ENCODE peak calls at places on chromosome 22, in seven cellular contexts. C is mesendoderm, E is H1, O is neuronal stem cell, L is IMR-90, A is mesenchymal stem cell, U is trophoblast cell. Y is an unnamed sample.

GRCh38 chr22:26416670-26417270 is 12.3 kb upstream of the ASPHD2 start:
- DNase-seq in C (peak; percentile 95), E (peak; percentile 54), O (no peak), L (peak; percentile 73), A (peak; percentile 46), U (peak; percentile 97), Y (peak; percentile 80)

GRCh38 chr22:44730034-44730433 is 22.3 kb upstream of the ARHGAP8 start:
- DNase-seq in C (no peak), E (peak; percentile 46), O (no peak), L (no peak), A (no peak), U (no peak), Y (no peak)

GRCh38 chr22:46131151-46131587 is 19.2 kb upstream of the PPARA start:
- DNase-seq in C (peak; percentile 61), E (peak; percentile 91), O (no peak), L (no peak), A (no peak), U (no peak), Y (peak; percentile 85)

GRCh38 chr22:35784633-35785032 is 67.0 kb downstream of the APOL5 start:
- DNase-seq in C (no peak), E (no peak), O (no peak), L (no peak), A (no peak), U (no peak), Y (no peak)

GRCh38 chr22:43978558-43978957 is 23.3 kb downstream of the SAMM50 start:
- DNase-seq in C (no peak), E (no peak), O (no peak), L (no peak), A (no peak), U (no peak), Y (no peak)

GRCh38 chr22:46072981-46073682 is 77.2 kb upstream of the PPARA start:
- DNase-seq in C (no peak), E (no peak), O (no peak), L (no peak), A (peak; percentile 7), U (no peak), Y (no peak)

GRCh38 chr22:19597399-19597735 is 73.2 kb upstream of the CLDN5 start:
- DNase-seq in C (no peak), E (no peak), O (no peak), L (no peak), A (peak; percentile 5), U (no peak), Y (no peak)

GRCh38 chr22:30310881-30311771 is 15.6 kb downstream of the TBC1D10A start:
- DNase-seq in C (no peak), E (no peak), O (no peak), L (peak; percentile 61), A (peak; percentile 58), U (no peak), Y (no peak)

GRCh38 chr22:32237905-32238304 is 17.2 kb downstream of the SLC5A4 start:
- DNase-seq in C (peak; percentile 1), E (no peak), O (no peak), L (no peak), A (no peak), U (peak; percentile 64), Y (no peak)

GRCh38 chr22:45504703-45505341 is 2.1 kb downstream of the FBLN1 start:
- DNase-seq in C (peak; percentile 79), E (peak; percentile 60), O (peak; percentile 83), L (peak; percentile 37), A (peak; percentile 70), U (no peak), Y (no peak)

GRCh38 chr22:31093090-31093850 is 12.2 kb downstream of the SMTN start:
- DNase-seq in C (no peak), E (peak; percentile 48), O (no peak), L (no peak), A (no peak), U (no peak), Y (peak; percentile 24)

GRCh38 chr22:49370841-49371301 is 456.8 kb downstream of the BRD1 start:
- DNase-seq in C (no peak), E (peak; percentile 29), O (no peak), L (no peak), A (no peak), U (no peak), Y (peak; percentile 18)

GRCh38 chr22:20136603-20136873 is 4.9 kb downstream of the ZDHHC8 start:
- DNase-seq in C (no peak), E (no peak), O (no peak), L (no peak), A (no peak), U (no peak), Y (no peak)

GRCh38 chr22:27045103-27045940 is 387.9 kb downstream of the MIAT start:
- DNase-seq in C (peak; percentile 62), E (no peak), O (no peak), L (peak; percentile 36), A (peak; percentile 73), U (no peak), Y (no peak)

GRCh38 chr22:37230673-37231405 is 13.2 kb downstream of the RAC2 start:
- DNase-seq in C (no peak), E (no peak), O (no peak), L (no peak), A (no peak), U (no peak), Y (no peak)

GRCh38 chr22:46070215-46070721 is 80.1 kb upstream of the PPARA start:
- DNase-seq in C (peak; percentile 26), E (peak; percentile 74), O (no peak), L (peak; percentile 42), A (peak; percentile 58), U (no peak), Y (peak; percentile 58)

GRCh38 chr22:27405672-27406388 is 395.7 kb downstream of the MN1 start:
- DNase-seq in C (peak; percentile 67), E (peak; percentile 89), O (peak; percentile 47), L (peak; percentile 45), A (peak; percentile 43), U (peak; percentile 30), Y (peak; percentile 79)

GRCh38 chr22:38135133-38135706 is 24.7 kb upstream of the BAIAP2L2 start:
- DNase-seq in C (no peak), E (no peak), O (no peak), L (peak; percentile 90), A (peak; percentile 83), U (peak; percentile 23), Y (no peak)

GRCh38 chr22:44574581-44575343 is 76.7 kb upstream of the RTL6 start:
- DNase-seq in C (no peak), E (no peak), O (no peak), L (no peak), A (no peak), U (no peak), Y (no peak)

GRCh38 chr22:33898121-33898520 is 22.2 kb downstream of the LARGE1 start:
- DNase-seq in C (no peak), E (no peak), O (no peak), L (no peak), A (no peak), U (no peak), Y (no peak)
- H2AK5ac ChIP-seq in C (no peak overlapping the region), E (peak overlapping the region; percentile 85), O (no peak overlapping the region), L (no peak overlapping the region), A (no peak overlapping the region), U (no peak overlapping the region), Y (no peak overlapping the region)

GRCh38 chr22:39369186-39369585 is 19.4 kb downstream of the SYNGR1 start:
- DNase-seq in C (no peak), E (no peak), O (no peak), L (no peak), A (no peak), U (no peak), Y (no peak)

GRCh38 chr22:39367040-39367439 is 17.2 kb downstream of the SYNGR1 start:
- DNase-seq in C (no peak), E (no peak), O (no peak), L (no peak), A (no peak), U (no peak), Y (no peak)

GRCh38 chr22:39364646-39365405 is 15.0 kb downstream of the SYNGR1 start:
- DNase-seq in C (no peak), E (no peak), O (no peak), L (no peak), A (peak; percentile 43), U (no peak), Y (no peak)

GRCh38 chr22:39365406-39365782 is 15.6 kb downstream of the SYNGR1 start:
- DNase-seq in C (no peak), E (no peak), O (no peak), L (no peak), A (no peak), U (no peak), Y (no peak)

GRCh38 chr22:39368402-39368801 is 18.6 kb downstream of the SYNGR1 start:
- DNase-seq in C (no peak), E (no peak), O (no peak), L (no peak), A (no peak), U (no peak), Y (no peak)
- H3K4me1 ChIP-seq in C (no peaks in the 10 kb centered on the region), E (peaks cover under 1% of the 10 kb centered on the region), O (no peaks in the 10 kb centered on the region), L (peaks cover 7% of the 10 kb centered on the region), A (peaks cover 22% of the 10 kb centered on the region), U (peaks cover 2% of the 10 kb centered on the region), Y (no peaks in the 10 kb centered on the region)

GRCh38 chr22:17596226-17596625 is 32.3 kb downstream of the ATP6V1E1 start:
- DNase-seq in C (no peak), E (no peak), O (no peak), L (no peak), A (no peak), U (no peak), Y (no peak)

GRCh38 chr22:17601031-17601430 is 27.5 kb downstream of the ATP6V1E1 start:
- DNase-seq in C (no peak), E (no peak), O (no peak), L (no peak), A (no peak), U (peak; percentile 90), Y (no peak)

GRCh38 chr22:17597217-17597616 is 31.3 kb downstream of the ATP6V1E1 start:
- DNase-seq in C (no peak), E (no peak), O (no peak), L (peak; percentile 42), A (peak; percentile 9), U (no peak), Y (no peak)

GRCh38 chr22:17598318-17598717 is 30.2 kb downstream of the ATP6V1E1 start:
- DNase-seq in C (no peak), E (no peak), O (no peak), L (no peak), A (no peak), U (no peak), Y (no peak)
- H2AK5ac ChIP-seq in C (no peak overlapping the region), E (no peak overlapping the region), O (no peak overlapping the region), L (no peak overlapping the region), A (no peak overlapping the region), U (no peak overlapping the region), Y (no peak overlapping the region)

GRCh38 chr22:42926034-42926433 is 69.0 kb upstream of the ARFGAP3 start:
- DNase-seq in C (no peak), E (no peak), O (no peak), L (no peak), A (no peak), U (no peak), Y (no peak)

GRCh38 chr22:42926768-42927167 is 69.7 kb upstream of the ARFGAP3 start:
- DNase-seq in C (no peak), E (no peak), O (no peak), L (no peak), A (no peak), U (no peak), Y (no peak)

GRCh38 chr22:42922374-42923177 is 65.5 kb upstream of the ARFGAP3 start:
- DNase-seq in C (no peak), E (no peak), O (no peak), L (no peak), A (no peak), U (no peak), Y (no peak)

GRCh38 chr22:42925598-42925997 is 68.5 kb upstream of the ARFGAP3 start:
- DNase-seq in C (no peak), E (no peak), O (no peak), L (no peak), A (no peak), U (no peak), Y (no peak)

GRCh38 chr22:42924436-42924835 is 67.4 kb upstream of the ARFGAP3 start:
- DNase-seq in C (no peak), E (no peak), O (no peak), L (no peak), A (no peak), U (no peak), Y (no peak)
- H3K4me1 ChIP-seq in C (peaks cover 7% of the 10 kb centered on the region), E (peaks cover 2% of the 10 kb centered on the region), O (peaks cover 5% of the 10 kb centered on the region), L (peaks cover 17% of the 10 kb centered on the region), A (peaks cover 17% of the 10 kb centered on the region), U (peaks cover 12% of the 10 kb centered on the region), Y (no peaks in the 10 kb centered on the region)

Y was measured in H9.